ENCODE peak calls at places on chromosomes 6 and 20, in four cellular contexts. J is thyroid gland; V is naive thymus-derived CD4-positive, alpha-beta T cell; Z is stomach. S is an unnamed sample.

GRCh38 chr6:13147396-13148181 is 180.7 kb downstream of the TBC1D7 start:
- DNase-seq in V (no peak), Z (no peak), J (no peak), S (no peak)

GRCh38 chr6:44624226-44624625 is 236.7 kb downstream of the CDC5L start:
- DNase-seq in J (no peak), V (no peak), Z (no peak), S (no peak)

GRCh38 chr6:63792846-63793245 is 157.2 kb downstream of the PHF3 start:
- DNase-seq in V (no peak), Z (no peak), J (no peak), S (no peak)

GRCh38 chr6:144302701-144303351 is 17.7 kb downstream of the UTRN start:
- DNase-seq in J (no peak), V (no peak), Z (no peak), S (no peak)

GRCh38 chr20:61572789-61573188 is 320.7 kb downstream of the CDH4 start:
- DNase-seq in Z (no peak), J (no peak), V (no peak), S (no peak)

GRCh38 chr20:61589055-61589385 is 337.0 kb downstream of the CDH4 start:
- DNase-seq in V (no peak), Z (no peak), J (no peak), S (no peak)

GRCh38 chr6:12298017-12298958 is 8.1 kb downstream of the EDN1 start:
- DNase-seq in Z (no peak), V (no peak), J (no peak), S (no peak)

GRCh38 chr6:131954099-131954774 is 3.1 kb upstream of the CCN2 start:
- DNase-seq in V (no peak), J (no peak), Z (no peak), S (no peak)

GRCh38 chr6:147029923-147030322 is 174.3 kb upstream of the STXBP5 start:
- DNase-seq in J (no peak), Z (no peak), V (no peak), S (no peak)

GRCh38 chr6:31497595-31498476 is at the start of gene MICB:
- DNase-seq in V (peak), J (peak), Z (peak), S (peak)

GRCh38 chr20:24783631-24784492 is 165.2 kb upstream of the CST7 start:
- DNase-seq in Z (peak), J (peak), V (no peak), S (peak)

GRCh38 chr6:28725890-28726348 is 197.9 kb downstream of the TRIM27 start:
- DNase-seq in J (no peak), V (no peak), Z (no peak), S (no peak)

GRCh38 chr6:167795874-167796667 is 30.6 kb upstream of the AFDN start:
- DNase-seq in Z (peak), V (no peak), J (peak), S (peak)

GRCh38 chr20:10314198-10314597 is 95.6 kb downstream of the SNAP25 start:
- DNase-seq in V (no peak), J (no peak), Z (no peak), S (no peak)

GRCh38 chr6:36735110-36735971 is 37.7 kb downstream of the RAB44 start:
- DNase-seq in Z (peak), V (no peak), J (peak), S (peak)

GRCh38 chr20:34639755-34640222 is 37.1 kb downstream of the PIGU start:
- DNase-seq in J (peak), Z (peak), V (no peak), S (no peak)

GRCh38 chr20:3134151-3134550 is 25.5 kb downstream of the FASTKD5 start:
- DNase-seq in Z (no peak), V (no peak), J (no peak), S (no peak)

GRCh38 chr20:2364014-2364413 is 16.7 kb upstream of the TGM6 start:
- DNase-seq in J (no peak), Z (no peak), V (no peak), S (no peak)

GRCh38 chr6:123744840-123745239 is 58.8 kb upstream of the NKAIN2 start:
- DNase-seq in Z (no peak), J (no peak), V (no peak), S (no peak)

GRCh38 chr6:165729307-165729936 is 66.4 kb upstream of the PDE10A start:
- DNase-seq in Z (peak), V (no peak), J (peak), S (peak)

GRCh38 chr6:28710466-28711191 is 184.9 kb downstream of the GPX5 start:
- DNase-seq in Z (no peak), J (no peak), V (no peak), S (no peak)

GRCh38 chr6:121780325-121781313 is 345.2 kb downstream of the GJA1 start:
- DNase-seq in J (peak), Z (no peak), V (no peak), S (peak)

GRCh38 chr20:1906361-1907051 is 11.3 kb downstream of the SIRPA start:
- DNase-seq in J (no peak), V (no peak), Z (no peak), S (no peak)

GRCh38 chr20:18057994-18058349 is 256 bp upstream of the OVOL2 start:
- DNase-seq in Z (peak), J (no peak), V (no peak), S (no peak)

GRCh38 chr20:47785900-47786762 is 850 bp upstream of the SULF2 start:
- DNase-seq in J (peak), V (no peak), Z (peak), S (peak)

GRCh38 chr20:45336530-45337366 is 11.5 kb downstream of the SDC4 start:
- DNase-seq in Z (peak), V (no peak), J (peak), S (no peak)
- H3K27ac ChIP-seq in Z (peak), V (no peak), J (peak), S (no peak)

GRCh38 chr6:94065707-94066337 is 646.5 kb upstream of the EPHA7 start:
- DNase-seq in Z (no peak), V (no peak), J (no peak), S (no peak)
- H3K27ac ChIP-seq in Z (no peak), V (no peak), J (no peak), S (no peak)

DNA sequence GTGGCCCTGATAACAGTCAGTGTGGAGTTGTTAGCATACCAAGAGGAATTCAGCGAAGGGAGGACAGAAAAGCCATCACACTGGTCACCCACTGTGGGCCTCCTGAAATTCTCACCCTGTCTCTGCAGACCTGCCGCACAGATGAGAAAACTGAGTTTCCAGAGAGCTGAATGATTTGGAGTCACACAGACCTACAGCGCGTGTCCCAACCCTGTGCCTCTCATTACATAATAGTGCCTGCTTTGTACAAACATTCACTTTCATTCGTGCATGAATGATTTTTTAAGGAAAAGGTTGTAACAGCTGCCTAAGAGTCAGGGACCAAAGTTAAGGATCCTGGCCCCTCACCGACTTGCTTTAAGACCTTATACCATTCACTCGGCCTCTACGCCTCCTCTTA is 62.7 kb downstream of the THBS2 start:
- DNase-seq in V (no peak), Z (no peak), J (peak), S (no peak)
- H3K27ac ChIP-seq in V (no peak), Z (no peak), J (peak), S (peak)

GRCh38 chr6:2225422-2226392 is 19.7 kb downstream of the GMDS start:
- DNase-seq in V (no peak), Z (peak), J (no peak), S (no peak)
- H3K27ac ChIP-seq in V (no peak), Z (peak), J (no peak), S (no peak)

GRCh38 chr6:6395581-6396197 is 75.2 kb upstream of the F13A1 start:
- DNase-seq in Z (no peak), V (no peak), J (no peak), S (no peak)
- H3K27ac ChIP-seq in Z (no peak), V (no peak), J (no peak), S (no peak)

GRCh38 chr20:5855939-5856338 is 94.4 kb downstream of the TRMT6 start:
- DNase-seq in V (no peak), Z (no peak), J (no peak), S (no peak)

GRCh38 chr20:5862703-5863039 is 87.7 kb downstream of the TRMT6 start:
- DNase-seq in Z (no peak), V (no peak), J (no peak), S (no peak)

GRCh38 chr20:5864428-5864827 is 85.9 kb downstream of the TRMT6 start:
- DNase-seq in J (no peak), V (no peak), Z (no peak), S (no peak)

GRCh38 chr20:5863040-5863811 is 87.1 kb downstream of the TRMT6 start:
- DNase-seq in J (no peak), V (no peak), Z (no peak), S (peak)

DNA sequence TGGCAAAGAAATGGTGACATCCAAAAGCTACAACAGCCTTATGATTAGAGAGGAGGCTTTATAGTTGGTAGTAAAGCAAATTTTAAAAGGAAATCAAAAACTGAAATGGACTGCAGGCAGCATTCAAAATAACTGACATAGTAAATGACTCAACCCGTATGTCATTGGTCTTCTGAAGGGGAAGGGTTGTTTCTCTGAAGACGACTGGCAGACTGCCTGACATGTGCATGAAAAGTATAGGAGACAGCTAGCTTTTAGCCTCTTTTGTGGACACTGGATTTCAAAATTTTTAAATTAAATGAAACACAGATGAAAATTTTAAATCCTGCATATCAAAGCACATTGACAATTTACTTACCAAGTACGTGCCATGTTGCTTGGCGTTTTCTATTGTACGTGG is 90.7 kb downstream of the TRMT6 start:
- DNase-seq in J (no peak), Z (no peak), V (no peak), S (no peak)
- H3K27ac ChIP-seq in J (no peak), Z (no peak), V (no peak), S (no peak)

GRCh38 chr6:127267742-127268588 is 1.3 kb downstream of the RNF146 start:
- DNase-seq in V (no peak), Z (no peak), J (no peak), S (peak)
- H3K27ac ChIP-seq in V (peak), Z (peak), J (peak), S (peak)

DNA sequence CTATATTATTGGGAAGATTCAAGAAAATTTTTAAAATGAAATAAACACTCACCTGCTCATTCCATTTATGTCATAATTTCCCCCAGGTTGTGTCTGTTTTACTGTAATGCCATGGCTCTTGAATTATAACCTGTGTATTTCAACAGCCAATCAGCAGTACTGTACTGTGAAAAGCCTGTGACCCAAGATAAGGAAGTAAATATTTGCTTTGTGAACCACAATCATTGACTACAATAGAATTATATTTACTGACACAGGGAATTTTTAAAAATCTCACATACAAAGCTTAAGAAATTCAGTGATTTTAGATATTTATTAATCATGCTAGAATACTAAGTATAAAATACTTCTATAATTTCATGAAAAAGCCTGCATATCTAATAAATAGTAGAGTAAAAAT is 6.0 kb downstream of the RGS17 start:
- DNase-seq in V (no peak), Z (no peak), J (no peak), S (no peak)
- H3K27ac ChIP-seq in V (no peak), Z (no peak), J (no peak), S (no peak)

DNA sequence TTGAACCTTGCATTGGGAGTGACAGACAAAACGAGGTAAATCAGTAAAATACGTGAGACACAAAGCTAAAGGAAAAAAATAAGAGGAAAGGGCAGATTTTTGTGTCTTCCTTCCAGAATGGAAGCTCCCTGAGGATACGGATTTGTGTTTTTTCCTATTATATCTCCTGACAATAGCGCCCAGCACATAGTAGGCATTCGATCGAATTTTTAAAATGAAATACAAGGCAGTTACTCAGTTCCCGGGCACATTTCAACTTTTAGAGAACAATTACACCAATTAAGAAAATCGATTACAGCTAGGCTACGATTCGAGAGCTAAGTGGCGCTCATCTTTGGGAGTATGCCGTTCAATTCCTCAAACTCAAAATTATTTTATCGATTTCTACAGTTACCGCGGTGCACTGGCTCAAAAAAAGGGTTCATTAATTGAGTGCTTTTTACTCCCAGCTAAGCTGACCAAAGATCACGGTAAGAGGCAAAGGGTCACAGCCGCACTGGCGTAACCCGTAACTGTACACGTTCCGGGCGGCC is 443 bp downstream of the RMND1 start:
- DNase-seq in V (no peak), Z (no peak), J (no peak), S (no peak)
- H3K27ac ChIP-seq in V (peak), Z (peak), J (peak), S (peak)

DNA sequence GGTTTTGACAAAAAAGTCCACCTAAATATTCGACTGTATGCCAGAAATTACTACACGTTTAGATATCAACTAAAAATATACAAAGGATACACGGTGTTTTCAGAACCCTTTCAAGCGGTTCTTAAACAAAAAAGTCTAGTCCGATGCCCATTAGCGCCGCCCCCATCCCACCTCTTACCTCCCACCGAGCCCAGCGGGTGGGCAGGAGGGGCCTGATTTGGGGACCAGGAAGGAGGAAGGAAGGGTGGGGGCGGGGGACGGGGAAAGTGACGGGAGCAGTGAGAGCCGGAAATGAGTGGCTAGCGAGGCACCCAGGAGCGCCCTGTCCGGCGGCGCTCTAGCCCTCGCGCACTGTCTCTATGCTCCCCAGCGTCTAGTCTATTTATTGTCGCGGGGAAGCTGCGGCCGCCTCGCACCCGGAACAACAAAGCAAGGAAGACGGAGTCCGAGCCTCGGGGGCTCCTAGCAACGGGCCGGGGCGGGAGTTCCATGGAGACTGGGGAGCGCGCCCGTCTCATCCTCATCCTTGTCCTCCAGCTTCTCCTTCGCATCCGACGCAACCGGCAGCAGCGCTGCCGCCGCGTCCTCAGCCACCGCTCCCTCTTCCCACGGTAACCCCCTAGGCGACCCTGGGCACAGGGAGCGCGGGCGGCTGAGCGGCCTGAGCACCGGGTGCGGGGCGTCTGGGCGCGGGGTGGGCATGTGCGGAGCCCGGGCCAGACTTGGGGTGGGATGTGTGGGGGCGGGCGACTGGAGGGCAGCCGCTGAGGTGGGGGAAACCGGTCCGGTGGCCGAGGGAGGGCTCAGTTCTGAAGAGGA is at the start of gene TBPL1:
- DNase-seq in V (peak), Z (peak), J (peak), S (peak)
- H3K27ac ChIP-seq in V (peak), Z (peak), J (peak), S (peak)

S was measured in testis.